ENCODE peak calls at places on chromosome 6, in five cellular contexts. D, L, Y, J and F are unnamed samples. For H3K36me3 and H3K79me2, the result is how much of the 10 kb centered on the place peaks cover.

GRCh38 chr6:43495409-43495941 is 14.7 kb downstream of the LRRC73 start:
- DNase-seq in D (no peak), L (peak), Y (no peak), J (no peak), F (no peak)

GRCh38 chr6:136723780-136724179 is 68.5 kb downstream of the MAP3K5 start:
- DNase-seq in D (no peak), L (no peak), Y (no peak), J (no peak), F (no peak)

GRCh38 chr6:159879829-159880228 is 11.0 kb upstream of the MAS1 start:
- DNase-seq in D (no peak), L (no peak), Y (no peak), J (no peak), F (no peak)

GRCh38 chr6:37369321-37370196 is 15.8 kb downstream of the RNF8 start:
- DNase-seq in D (no peak), L (peak), Y (no peak), J (no peak), F (no peak)

GRCh38 chr6:29764422-29765196 is 41.4 kb downstream of the HLA-F start:
- DNase-seq in D (no peak), L (no peak), Y (no peak), J (no peak), F (no peak)

GRCh38 chr6:6972456-6972855 is 135.3 kb upstream of the RREB1 start:
- DNase-seq in D (peak), L (no peak), Y (no peak), J (peak), F (peak)

GRCh38 chr6:125003070-125003469 is 40.8 kb downstream of the RNF217 start:
- DNase-seq in D (no peak), L (no peak), Y (no peak), J (no peak), F (no peak)

GRCh38 chr6:131651782-131652181 is 14.7 kb downstream of the ENPP3 start:
- DNase-seq in D (no peak), L (no peak), Y (no peak), J (no peak), F (no peak)

GRCh38 chr6:109351231-109352132 is 30.8 kb downstream of the CD164 start:
- DNase-seq in D (no peak), L (no peak), Y (no peak), J (peak), F (no peak)

GRCh38 chr6:26521485-26522391 is 16.4 kb upstream of the HMGN4 start:
- DNase-seq in D (peak), L (no peak), Y (peak), J (peak), F (no peak)

GRCh38 chr6:170034294-170034693 is 256.6 kb downstream of the DLL1 start:
- DNase-seq in D (no peak), L (no peak), Y (no peak), J (no peak), F (no peak)

GRCh38 chr6:65191412-65191811 is 515.6 kb downstream of the EYS start:
- DNase-seq in D (no peak), L (no peak), Y (peak), J (no peak), F (no peak)

GRCh38 chr6:138293428-138293827 is 75.1 kb upstream of the PBOV1 start:
- DNase-seq in D (no peak), L (no peak), Y (no peak), J (no peak), F (no peak)

GRCh38 chr6:23505021-23505420 is 621.0 kb upstream of the NRSN1 start:
- DNase-seq in D (no peak), L (no peak), Y (no peak), J (peak), F (no peak)

GRCh38 chr6:4957521-4958231 is 46.2 kb downstream of the RPP40 start:
- DNase-seq in D (no peak), L (peak), Y (peak), J (no peak), F (no peak)

GRCh38 chr6:12844284-12845223 is 128.0 kb downstream of the PHACTR1 start:
- DNase-seq in D (peak), L (peak), Y (peak), J (no peak), F (no peak)

GRCh38 chr6:44113396-44113795 is 13.9 kb downstream of the MRPL14 start:
- DNase-seq in D (no peak), L (no peak), Y (peak), J (no peak), F (no peak)

GRCh38 chr6:4402477-4402976 is 267.2 kb upstream of the ECI2 start:
- DNase-seq in D (no peak), L (peak), Y (no peak), J (peak), F (peak)

GRCh38 chr6:38184780-38185080 is 365.2 kb downstream of the ZFAND3 start:
- DNase-seq in D (no peak), L (no peak), Y (no peak), J (no peak), F (no peak)

GRCh38 chr6:44271914-44272313 is 1.7 kb downstream of the TMEM151B start:
- DNase-seq in D (no peak), L (no peak), Y (no peak), J (no peak), F (no peak)

GRCh38 chr6:32046450-32047083 is 8.4 kb downstream of the CYP21A2 start:
- DNase-seq in D (peak), L (peak), Y (peak), J (peak), F (no peak)

GRCh38 chr6:118810420-118811027 is 83.4 kb upstream of the ASF1A start:
- DNase-seq in D (no peak), L (no peak), Y (peak), J (no peak), F (no peak)

GRCh38 chr6:63740709-63741108 is 105.1 kb downstream of the PHF3 start:
- DNase-seq in D (no peak), L (no peak), Y (no peak), J (peak), F (peak)

GRCh38 chr6:35370799-35371493 is 28.6 kb downstream of the PPARD start:
- DNase-seq in D (no peak), L (no peak), Y (no peak), J (no peak), F (no peak)

GRCh38 chr6:112122758-112123157 is 35.4 kb downstream of the FAM229B start:
- DNase-seq in D (no peak), L (no peak), Y (no peak), J (no peak), F (no peak)

GRCh38 chr6:7189101-7189721 is 81.5 kb downstream of the RREB1 start:
- DNase-seq in D (no peak), L (no peak), Y (no peak), J (no peak), F (no peak)

GRCh38 chr6:29723666-29724588 is 693 bp downstream of the HLA-F start:
- DNase-seq in D (peak), L (no peak), Y (peak), J (no peak), F (no peak)

GRCh38 chr6:117477988-117478852 is 4.3 kb upstream of the DCBLD1 start:
- DNase-seq in D (peak), L (peak), Y (peak), J (no peak), F (no peak)

GRCh38 chr6:14217728-14218637 is 100.4 kb downstream of the CD83 start:
- DNase-seq in D (no peak), L (peak), Y (no peak), J (no peak), F (no peak)

GRCh38 chr6:96142142-96142541 is 126.4 kb downstream of the FUT9 start:
- DNase-seq in D (no peak), L (no peak), Y (no peak), J (no peak), F (no peak)

GRCh38 chr6:43924222-43924702 is 154.3 kb downstream of the VEGFA start:
- DNase-seq in D (no peak), L (no peak), Y (no peak), J (peak), F (no peak)

GRCh38 chr6:117459447-117459944 is 23.0 kb upstream of the DCBLD1 start:
- DNase-seq in D (no peak), L (no peak), Y (no peak), J (no peak), F (no peak)

GRCh38 chr6:45305546-45305945 is 22.6 kb upstream of the RUNX2 start:
- DNase-seq in D (no peak), L (no peak), Y (no peak), J (no peak), F (no peak)

GRCh38 chr6:15420959-15421438 is 175.1 kb downstream of the JARID2 start:
- DNase-seq in D (no peak), L (no peak), Y (no peak), J (no peak), F (no peak)

GRCh38 chr6:84872996-84873395 is 108.6 kb upstream of the TBX18 start:
- DNase-seq in D (no peak), L (no peak), Y (no peak), J (no peak), F (no peak)

GRCh38 chr6:45187841-45188240 is 140.3 kb upstream of the RUNX2 start:
- DNase-seq in D (no peak), L (peak), Y (no peak), J (peak), F (no peak)

GRCh38 chr6:109834131-109834530 is 143.0 kb downstream of the FIG4 start:
- DNase-seq in D (peak), L (no peak), Y (no peak), J (peak), F (no peak)

DNA sequence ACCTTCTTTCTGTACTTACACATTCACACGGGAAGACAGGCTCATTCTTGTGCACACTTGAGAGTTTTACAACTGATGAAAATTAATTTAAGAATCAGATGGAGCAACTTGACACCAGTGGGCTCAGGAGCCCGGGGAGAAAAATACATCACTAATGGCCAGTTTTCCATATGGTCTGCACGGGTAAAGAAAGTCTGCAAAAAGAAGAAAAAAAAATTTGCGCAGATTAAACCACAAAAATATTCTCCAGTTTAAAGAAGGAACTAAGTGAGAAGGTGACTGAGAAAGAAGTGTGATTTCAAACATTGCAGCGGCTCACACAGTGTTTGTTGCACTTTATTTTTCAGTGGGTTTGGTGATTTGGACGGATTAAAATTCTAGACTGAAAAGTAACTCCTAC is at the start of gene TULP4:
- DNase-seq in D (no peak), L (no peak), Y (no peak), J (no peak), F (no peak)
- H3K36me3 ChIP-seq in D (under half), L (half or more), Y (under half), J (under half), F (under half)

DNA sequence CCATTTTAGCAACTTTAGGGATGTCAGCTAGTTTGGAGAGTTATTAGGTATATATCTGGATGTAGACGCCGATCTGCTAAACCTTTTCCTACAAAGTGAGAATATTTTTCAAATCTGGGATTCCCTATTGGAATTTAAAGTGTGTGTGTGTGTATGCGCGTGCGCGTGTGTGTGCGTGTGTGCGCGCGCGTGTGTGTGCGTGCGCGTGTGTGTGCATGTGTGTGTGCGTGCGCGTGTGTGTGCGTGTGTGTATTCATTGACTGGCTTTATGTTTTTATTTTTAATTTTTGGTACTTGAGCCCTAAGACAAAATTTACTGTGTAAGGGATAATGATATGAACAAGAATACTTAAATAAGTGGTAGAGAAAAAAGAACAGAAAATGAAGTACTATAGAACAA is 8.1 kb downstream of the PRL start:
- DNase-seq in D (no peak), L (no peak), Y (no peak), J (no peak), F (no peak)
- TF ChIP-seq EZH2 in D (no peak), L (no peak), Y (no peak), J (no peak), F (no peak)

DNA sequence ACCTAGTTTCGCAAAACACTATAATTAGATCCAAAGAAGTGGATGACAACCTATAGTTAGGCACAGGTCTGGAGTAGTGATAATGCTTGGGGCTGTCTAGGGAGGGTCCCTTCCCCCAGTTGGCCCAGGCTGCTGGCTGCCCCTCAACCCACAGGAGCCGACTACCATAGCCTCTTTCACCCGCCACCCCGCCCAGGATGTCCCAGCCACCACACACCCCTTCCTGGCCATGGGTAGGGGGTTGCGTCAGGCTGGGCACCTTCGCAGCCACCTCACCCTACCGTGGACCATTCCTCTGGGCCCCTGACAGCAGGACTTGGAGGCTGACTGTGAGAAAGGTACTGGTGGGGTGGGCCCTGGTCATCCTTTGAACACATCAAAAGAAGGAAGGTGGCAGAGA is 8.5 kb downstream of the TFEB start:
- DNase-seq in D (no peak), L (no peak), Y (no peak), J (no peak), F (no peak)
- H3K79me2 ChIP-seq in D (half or more), L (under half), Y (under half), J (under half), F (under half)

DNA sequence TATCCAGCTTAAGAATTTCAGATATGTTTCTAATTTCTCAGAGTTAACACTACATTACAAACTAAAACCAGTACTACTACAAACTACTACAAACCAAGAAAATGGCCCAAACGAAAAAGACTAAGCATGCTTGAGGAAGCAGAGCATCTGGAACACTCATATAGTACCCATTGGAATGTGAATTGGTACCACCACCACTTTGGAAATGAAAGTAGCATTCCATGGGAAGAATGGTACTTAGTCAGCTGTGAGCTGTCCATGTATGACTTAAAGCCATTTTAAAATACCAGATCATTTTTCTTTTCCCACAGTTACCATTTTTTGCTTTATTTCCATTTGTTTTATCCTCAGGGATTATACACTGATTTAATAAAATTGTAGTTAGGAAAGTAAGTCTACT is 30.5 kb downstream of the FBXO9 start:
- DNase-seq in D (no peak), L (no peak), Y (no peak), J (no peak), F (no peak)
- H3K36me3 ChIP-seq in D (under half), L (half or more), Y (under half), J (under half), F (under half)

GRCh38 chr6:165663736-165664552 is 903 bp upstream of the PDE10A start:
- DNase-seq in D (no peak), L (no peak), Y (peak), J (no peak), F (no peak)
- TF ChIP-seq EZH2 in D (no peak), L (no peak), Y (peak), J (no peak), F (peak)

GRCh38 chr6:107491791-107492674 is 2.1 kb downstream of the SOBP start:
- DNase-seq in D (no peak), L (peak), Y (no peak), J (peak), F (no peak)

GRCh38 chr6:107489636-107490567 is at the start of gene SOBP:
- DNase-seq in D (peak), L (peak), Y (peak), J (peak), F (no peak)

GRCh38 chr6:107491059-107491609 is 1.2 kb downstream of the SOBP start:
- DNase-seq in D (peak), L (peak), Y (peak), J (peak), F (no peak)

GRCh38 chr6:107488875-107489635 is 862 bp upstream of the SOBP start:
- DNase-seq in D (peak), L (peak), Y (peak), J (peak), F (no peak)

GRCh38 chr6:107490568-107491058 is 696 bp downstream of the SOBP start:
- DNase-seq in D (peak), L (no peak), Y (no peak), J (no peak), F (no peak)
- H3K79me2 ChIP-seq in D (under half), L (under half), Y (under half), J (under half), F (under half)

GRCh38 chr6:126524927-126525326 is 185.0 kb downstream of the CENPW start:
- DNase-seq in D (no peak), L (no peak), Y (no peak), J (no peak), F (no peak)

GRCh38 chr6:126530777-126531176 is 190.9 kb downstream of the CENPW start:
- DNase-seq in D (no peak), L (no peak), Y (no peak), J (no peak), F (no peak)

GRCh38 chr6:126529605-126530004 is 189.7 kb downstream of the CENPW start:
- DNase-seq in D (no peak), L (no peak), Y (no peak), J (no peak), F (no peak)

GRCh38 chr6:126527016-126527606 is 187.2 kb downstream of the CENPW start:
- DNase-seq in D (no peak), L (no peak), Y (no peak), J (no peak), F (no peak)

DNA sequence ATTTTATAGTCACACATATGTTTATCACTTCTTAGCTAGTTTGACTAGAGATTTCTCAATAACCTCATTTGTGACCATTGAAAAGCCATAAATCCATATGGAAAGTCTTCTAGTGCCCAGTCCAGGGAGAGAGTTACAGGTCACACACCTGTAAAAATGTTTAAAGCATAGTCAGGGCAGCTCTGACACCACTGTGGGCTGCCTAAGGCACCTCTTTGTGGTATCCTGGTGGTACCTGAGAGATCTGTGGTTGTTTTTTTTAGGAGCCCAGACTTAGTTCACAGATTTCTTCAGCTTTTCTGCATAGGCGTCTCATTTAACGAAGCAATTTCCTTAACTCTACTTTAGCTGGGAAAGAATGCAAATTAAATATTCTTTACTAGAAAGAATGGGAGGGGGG is 186.6 kb downstream of the CENPW start:
- DNase-seq in D (no peak), L (no peak), Y (no peak), J (no peak), F (no peak)
- H3K36me3 ChIP-seq in D (under half), L (under half), Y (under half), J (under half), F (under half)

DNA sequence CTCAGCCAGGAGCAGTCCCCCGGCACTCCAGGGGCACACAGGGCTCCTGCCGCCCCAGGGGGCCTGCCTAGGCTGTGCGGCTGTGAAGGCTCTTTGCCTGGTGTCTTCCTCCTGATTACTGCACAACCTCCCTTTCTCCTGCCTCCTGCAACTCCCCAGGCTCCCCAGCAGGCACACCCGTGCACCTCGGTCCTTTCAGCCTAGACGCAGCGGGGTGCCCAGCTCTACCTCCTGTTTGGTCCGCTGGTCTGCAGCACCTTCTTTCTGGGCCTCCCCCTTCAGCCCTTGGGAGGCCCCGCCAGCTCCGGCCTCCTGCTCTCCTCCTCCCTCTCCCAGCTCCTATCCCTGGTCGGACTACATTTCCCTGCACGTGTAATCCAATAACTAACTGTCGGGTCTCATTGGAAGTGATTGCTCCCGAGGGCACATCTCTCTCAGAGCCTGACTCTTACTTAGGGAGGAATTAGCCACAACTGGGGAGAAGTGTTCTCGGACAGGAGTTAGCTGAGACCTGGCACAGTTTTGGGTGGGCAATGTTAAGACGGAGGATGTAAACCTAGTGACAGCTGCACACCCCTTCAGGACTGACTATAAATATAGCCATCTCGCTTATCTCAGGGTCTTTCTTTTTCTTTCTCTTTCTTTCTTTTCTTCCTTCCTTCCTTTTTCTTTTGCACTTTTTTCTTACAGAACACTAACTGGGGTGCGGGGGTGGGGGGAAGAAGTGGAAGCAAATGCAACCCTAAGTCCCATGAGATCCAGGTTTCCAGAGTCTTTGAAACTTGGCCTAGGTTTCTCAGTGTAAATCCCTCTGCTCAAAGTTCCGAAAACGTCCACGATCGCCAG is 1.1 kb upstream of the FOXF2 start:
- DNase-seq in D (no peak), L (no peak), Y (peak), J (peak), F (no peak)
- TF ChIP-seq EZH2 in D (no peak), L (peak), Y (peak), J (no peak), F (peak)